ENCODE peak calls at places on chromosomes 13 and 19, in nine cellular contexts. One of them, this sample, is unnamed.

GRCh38 chr19:18206018-18206417 is 2.2 kb upstream of the RAB3A start:
- DNase-seq in GM04504: no peak
- DNase-seq in neural crest cell: no peak
- DNase-seq in AG10803: no peak
- DNase-seq in NCI-H1092 treated with DMSO at 0.1 percent for 48 hours: no peak
- DNase-seq in HAP-1: peak; percentile 52
- DNase-seq in EH: no peak
- DNase-seq in mesenteric fat pad: no peak
- DNase-seq in RWPE1: no peak
- DNase-seq in this sample: no peak

GRCh38 chr13:107211073-107211472 is 643.1 kb upstream of the ARGLU1 start:
- DNase-seq in GM04504: peak; percentile 81
- DNase-seq in neural crest cell: peak; percentile 79
- DNase-seq in AG10803: peak; percentile 76
- DNase-seq in NCI-H1092 treated with DMSO at 0.1 percent for 48 hours: peak; percentile 100
- DNase-seq in HAP-1: peak; percentile 76
- DNase-seq in EH: peak; percentile 54
- DNase-seq in mesenteric fat pad: no peak
- DNase-seq in RWPE1: peak; percentile 55
- DNase-seq in this sample: no peak

GRCh38 chr13:20559659-20560356 is 7.1 kb upstream of the IFT88 start:
- DNase-seq in GM04504: no peak
- DNase-seq in neural crest cell: no peak
- DNase-seq in AG10803: no peak
- DNase-seq in NCI-H1092 treated with DMSO at 0.1 percent for 48 hours: no peak
- DNase-seq in HAP-1: no peak
- DNase-seq in EH: no peak
- DNase-seq in mesenteric fat pad: no peak
- DNase-seq in RWPE1: no peak
- DNase-seq in this sample: no peak

GRCh38 chr13:23552661-23553060 is 17.6 kb upstream of the TNFRSF19 start:
- DNase-seq in GM04504: no peak
- DNase-seq in neural crest cell: no peak
- DNase-seq in AG10803: no peak
- DNase-seq in NCI-H1092 treated with DMSO at 0.1 percent for 48 hours: no peak
- DNase-seq in HAP-1: no peak
- DNase-seq in EH: no peak
- DNase-seq in mesenteric fat pad: no peak
- DNase-seq in RWPE1: no peak
- DNase-seq in this sample: no peak

GRCh38 chr19:12034610-12035009 is 869 bp downstream of the ZNF433 start:
- DNase-seq in GM04504: no peak
- DNase-seq in neural crest cell: no peak
- DNase-seq in AG10803: no peak
- DNase-seq in NCI-H1092 treated with DMSO at 0.1 percent for 48 hours: no peak
- DNase-seq in HAP-1: no peak
- DNase-seq in EH: peak; percentile 6
- DNase-seq in mesenteric fat pad: peak; percentile 26
- DNase-seq in RWPE1: peak; percentile 18
- DNase-seq in this sample: no peak

GRCh38 chr13:100633461-100633860 is 41.1 kb downstream of the TMTC4 start:
- DNase-seq in GM04504: peak; percentile 69
- DNase-seq in neural crest cell: no peak
- DNase-seq in AG10803: peak; percentile 94
- DNase-seq in NCI-H1092 treated with DMSO at 0.1 percent for 48 hours: no peak
- DNase-seq in HAP-1: no peak
- DNase-seq in EH: peak; percentile 86
- DNase-seq in mesenteric fat pad: no peak
- DNase-seq in RWPE1: peak; percentile 5
- DNase-seq in this sample: no peak

GRCh38 chr19:38869836-38870607 is 8.1 kb downstream of the RINL start:
- DNase-seq in GM04504: peak; percentile 31
- DNase-seq in neural crest cell: peak; percentile 61
- DNase-seq in AG10803: peak; percentile 60
- DNase-seq in NCI-H1092 treated with DMSO at 0.1 percent for 48 hours: no peak
- DNase-seq in HAP-1: peak; percentile 96
- DNase-seq in EH: peak; percentile 76
- DNase-seq in mesenteric fat pad: peak; percentile 94
- DNase-seq in RWPE1: peak; percentile 20
- DNase-seq in this sample: peak; percentile 85

GRCh38 chr19:27955484-27955883 is 1257.5 kb downstream of the UQCRFS1 start:
- DNase-seq in GM04504: no peak
- DNase-seq in neural crest cell: no peak
- DNase-seq in AG10803: no peak
- DNase-seq in NCI-H1092 treated with DMSO at 0.1 percent for 48 hours: no peak
- DNase-seq in HAP-1: no peak
- DNase-seq in EH: no peak
- DNase-seq in mesenteric fat pad: no peak
- DNase-seq in RWPE1: no peak
- DNase-seq in this sample: no peak

GRCh38 chr13:80367473-80367872 is 26.5 kb upstream of the SPRY2 start:
- DNase-seq in GM04504: no peak
- DNase-seq in neural crest cell: no peak
- DNase-seq in AG10803: no peak
- DNase-seq in NCI-H1092 treated with DMSO at 0.1 percent for 48 hours: no peak
- DNase-seq in HAP-1: no peak
- DNase-seq in EH: no peak
- DNase-seq in mesenteric fat pad: no peak
- DNase-seq in RWPE1: no peak
- DNase-seq in this sample: no peak